ENCODE peak calls at places on chromosomes 11 and 22, in six cellular contexts. One of them, this sample, is unnamed.

GRCh38 chr11:130932086-130932712 is 15.9 kb upstream of the SNX19 start:
- DNase-seq in GM12865: no peak
- DNase-seq in HCT116: no peak
- DNase-seq in HFF-Myc: no peak
- DNase-seq in ovary: no peak
- DNase-seq in transverse colon: no peak
- DNase-seq in this sample: no peak

GRCh38 chr11:89463381-89463780 is 27.8 kb downstream of the NOX4 start:
- DNase-seq in GM12865: no peak
- DNase-seq in transverse colon: no peak
- DNase-seq in ovary: no peak
- DNase-seq in HFF-Myc: no peak
- DNase-seq in HCT116: no peak
- DNase-seq in this sample: no peak

GRCh38 chr11:80873309-80873999 is 1432.6 kb upstream of the TENM4 start:
- DNase-seq in HFF-Myc: no peak
- DNase-seq in transverse colon: no peak
- DNase-seq in ovary: no peak
- DNase-seq in GM12865: peak
- DNase-seq in HCT116: no peak
- DNase-seq in this sample: no peak

GRCh38 chr11:44658451-44658850 is 68.3 kb upstream of the TSPAN18 start:
- DNase-seq in HCT116: no peak
- DNase-seq in transverse colon: no peak
- DNase-seq in GM12865: peak
- DNase-seq in HFF-Myc: no peak
- DNase-seq in ovary: no peak
- DNase-seq in this sample: peak

GRCh38 chr11:44521148-44521547 is 44.3 kb upstream of the CD82 start:
- DNase-seq in GM12865: no peak
- DNase-seq in ovary: no peak
- DNase-seq in transverse colon: no peak
- DNase-seq in HCT116: no peak
- DNase-seq in HFF-Myc: no peak
- DNase-seq in this sample: no peak

GRCh38 chr11:15707971-15708370 is 593.2 kb downstream of the INSC start:
- DNase-seq in transverse colon: peak
- DNase-seq in HCT116: no peak
- DNase-seq in ovary: peak
- DNase-seq in HFF-Myc: no peak
- DNase-seq in GM12865: no peak
- DNase-seq in this sample: no peak

GRCh38 chr11:70477607-70478006 is 79.3 kb downstream of the CTTN start:
- DNase-seq in GM12865: no peak
- DNase-seq in ovary: no peak
- DNase-seq in transverse colon: no peak
- DNase-seq in HFF-Myc: no peak
- DNase-seq in HCT116: no peak
- DNase-seq in this sample: no peak

GRCh38 chr11:57315491-57315890 is 9.3 kb downstream of the TNKS1BP1 start:
- DNase-seq in HCT116: no peak
- DNase-seq in ovary: no peak
- DNase-seq in HFF-Myc: no peak
- DNase-seq in GM12865: no peak
- DNase-seq in transverse colon: peak
- DNase-seq in this sample: no peak

GRCh38 chr22:31244044-31244942 is 32.2 kb downstream of the LIMK2 start:
- DNase-seq in GM12865: no peak
- DNase-seq in ovary: no peak
- DNase-seq in HFF-Myc: no peak
- DNase-seq in transverse colon: no peak
- DNase-seq in HCT116: peak
- DNase-seq in this sample: no peak

GRCh38 chr11:82862379-82862778 is 37.9 kb downstream of the PRCP start:
- DNase-seq in transverse colon: no peak
- DNase-seq in ovary: no peak
- DNase-seq in HFF-Myc: no peak
- DNase-seq in HCT116: no peak
- DNase-seq in GM12865: no peak
- DNase-seq in this sample: no peak

GRCh38 chr11:77267910-77268309 is 33.6 kb downstream of the GDPD4 start:
- DNase-seq in ovary: no peak
- DNase-seq in transverse colon: no peak
- DNase-seq in HFF-Myc: no peak
- DNase-seq in GM12865: no peak
- DNase-seq in HCT116: no peak
- DNase-seq in this sample: no peak

GRCh38 chr11:125494601-125494986 is 1.5 kb downstream of the FEZ1 start:
- DNase-seq in ovary: peak
- DNase-seq in HFF-Myc: no peak
- DNase-seq in GM12865: peak
- DNase-seq in HCT116: no peak
- DNase-seq in transverse colon: no peak
- DNase-seq in this sample: no peak

GRCh38 chr22:48713266-48714205 is 1114.1 kb downstream of the BRD1 start:
- DNase-seq in ovary: no peak
- DNase-seq in HCT116: no peak
- DNase-seq in HFF-Myc: no peak
- DNase-seq in GM12865: no peak
- DNase-seq in transverse colon: no peak
- DNase-seq in this sample: no peak

GRCh38 chr11:13831707-13832106 is 130.8 kb upstream of the SPON1 start:
- DNase-seq in transverse colon: no peak
- DNase-seq in HCT116: no peak
- DNase-seq in ovary: no peak
- DNase-seq in HFF-Myc: no peak
- DNase-seq in GM12865: no peak
- DNase-seq in this sample: no peak

GRCh38 chr11:2761131-2762030 is 61.6 kb upstream of the KCNQ1OT1 start:
- DNase-seq in ovary: peak
- DNase-seq in HFF-Myc: no peak
- DNase-seq in HCT116: no peak
- DNase-seq in GM12865: no peak
- DNase-seq in transverse colon: peak
- DNase-seq in this sample: no peak

DNA sequence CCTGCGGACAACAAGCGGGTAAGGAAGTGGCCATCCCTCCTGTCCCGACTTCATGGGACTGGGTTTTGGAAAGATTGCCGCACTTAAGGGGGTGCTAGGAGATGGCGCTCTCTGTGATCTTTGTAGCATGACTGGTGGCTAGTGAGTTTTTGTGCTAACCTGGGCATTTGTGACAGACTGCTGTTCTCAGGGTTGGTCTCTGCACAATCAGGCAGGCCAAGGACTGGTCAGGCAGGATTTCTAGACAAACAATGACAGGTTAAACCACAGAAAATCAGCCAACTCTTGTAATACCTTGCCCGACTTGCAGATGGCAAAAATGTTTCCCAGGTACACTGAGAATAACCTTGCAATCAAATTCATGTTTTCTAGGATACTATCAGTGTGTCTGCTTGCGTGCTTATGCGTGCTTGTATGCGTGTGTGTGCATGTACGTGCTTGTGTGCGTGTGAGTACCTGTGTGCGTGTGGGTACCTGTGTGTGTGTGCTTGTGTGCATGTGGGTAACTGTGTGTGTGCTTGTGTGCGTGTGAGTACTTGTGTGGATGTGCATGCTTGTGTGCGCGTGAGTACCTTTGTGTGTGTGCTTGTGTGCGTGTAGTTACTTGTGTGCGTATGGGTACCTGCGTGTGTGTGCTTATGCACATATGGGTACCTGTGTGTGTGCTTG is 25.6 kb upstream of the SORL1-AS1 start:
- DNase-seq in GM12865: no peak
- DNase-seq in ovary: no peak
- DNase-seq in HCT116: no peak
- DNase-seq in HFF-Myc: no peak
- DNase-seq in transverse colon: no peak
- DNase-seq in this sample: no peak
- H3K4me3 ChIP-seq in GM12865: no peak
- H3K4me3 ChIP-seq in ovary: no peak
- H3K4me3 ChIP-seq in HCT116: no peak
- H3K4me3 ChIP-seq in HFF-Myc: no peak
- H3K4me3 ChIP-seq in transverse colon: no peak
- H3K4me3 ChIP-seq in this sample: no peak

GRCh38 chr11:67273260-67273990 is 7.2 kb downstream of the GRK2 start:
- DNase-seq in GM12865: no peak
- DNase-seq in transverse colon: peak
- DNase-seq in HFF-Myc: no peak
- DNase-seq in ovary: peak
- DNase-seq in HCT116: no peak
- DNase-seq in this sample: no peak
- H3K4me3 ChIP-seq in GM12865: peak
- H3K4me3 ChIP-seq in transverse colon: no peak
- H3K4me3 ChIP-seq in HFF-Myc: no peak
- H3K4me3 ChIP-seq in ovary: no peak
- H3K4me3 ChIP-seq in HCT116: no peak
- H3K4me3 ChIP-seq in this sample: no peak

DNA sequence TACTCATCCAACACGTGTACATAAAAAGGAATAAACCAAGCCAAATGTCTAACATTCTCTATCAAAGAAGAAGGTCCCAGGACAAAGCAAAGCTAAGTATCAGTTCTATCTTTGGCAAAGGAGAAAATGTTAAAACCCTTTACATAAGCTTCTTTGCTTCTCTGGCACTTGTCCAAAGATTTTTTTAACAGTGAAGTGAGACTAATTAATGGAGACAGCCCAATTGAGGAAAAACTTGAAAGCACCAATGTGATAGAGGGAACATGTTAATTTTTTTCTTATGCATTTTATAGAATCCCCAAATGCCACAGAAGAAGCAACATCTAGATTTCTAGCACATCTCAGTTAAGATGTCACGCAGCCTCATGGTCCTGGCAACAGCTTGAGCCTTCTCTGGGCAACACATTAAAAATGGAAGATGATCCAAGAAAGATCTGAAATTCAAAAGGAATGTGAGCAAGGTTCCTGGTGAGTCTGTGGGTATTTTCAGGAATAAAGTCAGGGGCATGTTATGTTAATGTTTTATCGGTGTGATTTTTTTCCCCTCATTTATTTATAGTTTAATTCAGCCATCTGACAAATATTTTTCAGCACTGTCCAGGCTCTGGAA is 48.5 kb downstream of the PACSIN2 start:
- DNase-seq in transverse colon: no peak
- DNase-seq in HCT116: no peak
- DNase-seq in GM12865: no peak
- DNase-seq in HFF-Myc: no peak
- DNase-seq in ovary: no peak
- DNase-seq in this sample: no peak
- H3K4me3 ChIP-seq in transverse colon: no peak
- H3K4me3 ChIP-seq in HCT116: no peak
- H3K4me3 ChIP-seq in GM12865: no peak
- H3K4me3 ChIP-seq in HFF-Myc: no peak
- H3K4me3 ChIP-seq in ovary: no peak
- H3K4me3 ChIP-seq in this sample: no peak

GRCh38 chr11:47353978-47354774 is 1.7 kb upstream of the MYBPC3 start:
- DNase-seq in HFF-Myc: no peak
- DNase-seq in HCT116: no peak
- DNase-seq in ovary: no peak
- DNase-seq in transverse colon: no peak
- DNase-seq in GM12865: no peak
- DNase-seq in this sample: no peak
- H3K4me3 ChIP-seq in HFF-Myc: no peak
- H3K4me3 ChIP-seq in HCT116: no peak
- H3K4me3 ChIP-seq in ovary: no peak
- H3K4me3 ChIP-seq in transverse colon: no peak
- H3K4me3 ChIP-seq in GM12865: no peak
- H3K4me3 ChIP-seq in this sample: no peak

GRCh38 chr22:42685941-42686666 is 34.6 kb downstream of the A4GALT start:
- DNase-seq in transverse colon: peak
- DNase-seq in HFF-Myc: no peak
- DNase-seq in ovary: peak
- DNase-seq in HCT116: no peak
- DNase-seq in GM12865: no peak
- DNase-seq in this sample: peak

GRCh38 chr22:42691440-42691839 is 29.2 kb downstream of the A4GALT start:
- DNase-seq in ovary: no peak
- DNase-seq in GM12865: no peak
- DNase-seq in HFF-Myc: no peak
- DNase-seq in transverse colon: no peak
- DNase-seq in HCT116: no peak
- DNase-seq in this sample: no peak

GRCh38 chr22:42686756-42687491 is 33.7 kb downstream of the A4GALT start:
- DNase-seq in HCT116: no peak
- DNase-seq in HFF-Myc: no peak
- DNase-seq in GM12865: no peak
- DNase-seq in transverse colon: no peak
- DNase-seq in ovary: no peak
- DNase-seq in this sample: no peak

GRCh38 chr22:42688914-42689275 is 31.8 kb downstream of the A4GALT start:
- DNase-seq in ovary: no peak
- DNase-seq in HCT116: no peak
- DNase-seq in transverse colon: no peak
- DNase-seq in GM12865: no peak
- DNase-seq in HFF-Myc: no peak
- DNase-seq in this sample: no peak

GRCh38 chr22:42688241-42688913 is 32.3 kb downstream of the A4GALT start:
- DNase-seq in ovary: peak
- DNase-seq in transverse colon: peak
- DNase-seq in GM12865: no peak
- DNase-seq in HFF-Myc: peak
- DNase-seq in HCT116: no peak
- DNase-seq in this sample: peak
- H3K4me3 ChIP-seq in ovary: no peak
- H3K4me3 ChIP-seq in transverse colon: no peak
- H3K4me3 ChIP-seq in GM12865: no peak
- H3K4me3 ChIP-seq in HFF-Myc: no peak
- H3K4me3 ChIP-seq in HCT116: no peak
- H3K4me3 ChIP-seq in this sample: no peak

GRCh38 chr22:29718949-29719893 is 582 bp upstream of the CABP7 start:
- DNase-seq in ovary: no peak
- DNase-seq in HCT116: no peak
- DNase-seq in transverse colon: no peak
- DNase-seq in HFF-Myc: no peak
- DNase-seq in GM12865: no peak
- DNase-seq in this sample: no peak
- H3K4me3 ChIP-seq in ovary: no peak
- H3K4me3 ChIP-seq in HCT116: no peak
- H3K4me3 ChIP-seq in transverse colon: no peak
- H3K4me3 ChIP-seq in HFF-Myc: no peak
- H3K4me3 ChIP-seq in GM12865: no peak
- H3K4me3 ChIP-seq in this sample: no peak

DNA sequence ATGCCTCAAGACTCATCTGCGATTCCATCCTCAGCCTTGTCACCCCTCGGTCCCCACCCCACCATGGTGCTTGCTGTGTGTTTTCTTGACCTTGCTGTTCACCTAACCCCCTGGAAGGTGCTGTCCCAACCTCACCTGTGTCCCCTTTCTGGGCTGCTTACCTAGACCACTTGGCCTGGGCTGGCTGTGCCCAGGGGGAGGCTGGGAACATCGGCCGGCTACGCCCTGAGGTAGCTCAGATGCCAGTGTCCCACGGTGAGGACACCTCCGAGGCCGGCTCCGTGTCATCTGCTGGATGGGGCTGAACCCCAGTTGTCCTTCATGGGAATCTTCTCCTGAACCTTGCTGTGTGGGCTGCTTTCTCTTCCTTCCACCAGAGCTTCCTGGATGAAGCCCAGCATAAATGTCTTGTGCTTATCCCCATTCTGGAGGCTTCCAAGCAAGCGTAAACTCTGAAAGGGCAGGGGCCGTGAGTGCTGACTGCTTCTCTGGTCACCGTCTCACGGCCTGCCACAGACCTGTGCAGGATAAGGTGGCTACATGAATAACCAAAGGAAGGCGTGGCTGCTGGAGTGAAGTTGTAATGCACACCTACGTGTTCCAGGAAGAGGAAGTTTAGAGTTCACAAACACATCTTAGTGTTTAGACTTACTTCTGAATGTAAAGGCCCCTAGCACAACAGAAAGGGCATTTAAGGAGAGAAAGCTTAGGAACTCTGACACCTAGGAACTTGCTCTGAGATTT is 724.3 kb downstream of the TBC1D22A start:
- DNase-seq in GM12865: no peak
- DNase-seq in transverse colon: peak
- DNase-seq in HCT116: no peak
- DNase-seq in ovary: no peak
- DNase-seq in HFF-Myc: no peak
- DNase-seq in this sample: peak
- H3K4me3 ChIP-seq in GM12865: no peak
- H3K4me3 ChIP-seq in transverse colon: no peak
- H3K4me3 ChIP-seq in HCT116: no peak
- H3K4me3 ChIP-seq in ovary: no peak
- H3K4me3 ChIP-seq in HFF-Myc: no peak
- H3K4me3 ChIP-seq in this sample: no peak